ENCODE peak calls at places on chromosomes 5 and 9, in eight cellular contexts. U is lower leg skin, Q is K562, H is A549, A is transverse colon, X is tibial nerve, O is HepG2, C is gastrocnemius medialis. Z is an unnamed sample.

GRCh38 chr5:176176231-176176630 is 62.0 kb upstream of the SIMC1 start:
- DNase-seq in U (no peak), Q (no peak), H (no peak), A (no peak), X (no peak), O (no peak), C (no peak), Z (no peak)

GRCh38 chr9:4290427-4290837 is 9.4 kb downstream of the GLIS3 start:
- DNase-seq in U (no peak), Q (no peak), H (no peak), A (no peak), X (no peak), O (no peak), C (no peak), Z (no peak)

GRCh38 chr5:52947208-52947607 is 41.9 kb upstream of the ITGA2 start:
- DNase-seq in U (no peak), Q (no peak), H (no peak), A (no peak), X (no peak), O (no peak), C (no peak), Z (no peak)

GRCh38 chr9:20623021-20623747 is 885 bp upstream of the MLLT3 start:
- DNase-seq in U (peak; percentile 87), Q (no peak), H (peak; percentile 14), A (peak; percentile 61), X (no peak), O (no peak), C (peak; percentile 7), Z (no peak)

GRCh38 chr5:7849531-7850240 is 1.2 kb downstream of the CFAP90 start:
- DNase-seq in U (peak; percentile 91), Q (no peak), H (no peak), A (no peak), X (no peak), O (peak; percentile 26), C (no peak), Z (no peak)

GRCh38 chr5:125489146-125489545 is 742.7 kb upstream of the ZNF608 start:
- DNase-seq in U (no peak), Q (no peak), H (no peak), A (no peak), X (no peak), O (no peak), C (no peak), Z (no peak)

GRCh38 chr9:114153761-114154596 is 1.4 kb upstream of the COL27A1 start:
- DNase-seq in U (no peak), Q (no peak), H (peak; percentile 71), A (no peak), X (no peak), O (peak; percentile 95), C (no peak), Z (no peak)

GRCh38 chr9:78622131-78622530 is 325.2 kb downstream of the PSAT1 start:
- DNase-seq in U (no peak), Q (no peak), H (no peak), A (no peak), X (no peak), O (no peak), C (no peak), Z (no peak)

GRCh38 chr9:126491256-126491879 is 122.4 kb upstream of the LMX1B start:
- DNase-seq in U (no peak), Q (peak; percentile 65), H (no peak), A (peak; percentile 43), X (no peak), O (peak; percentile 46), C (no peak), Z (peak; percentile 72)

GRCh38 chr5:142048272-142048671 is 35.4 kb upstream of the GNPDA1 start:
- DNase-seq in U (peak; percentile 20), Q (no peak), H (no peak), A (no peak), X (no peak), O (no peak), C (no peak), Z (no peak)

GRCh38 chr5:91225848-91226686 is 157.1 kb downstream of the ARRDC3 start:
- DNase-seq in U (no peak), Q (no peak), H (no peak), A (peak; percentile 53), X (no peak), O (peak; percentile 24), C (no peak), Z (no peak)

GRCh38 chr9:109381011-109381729 is 60.3 kb upstream of the EPB41L4B start:
- DNase-seq in U (no peak), Q (no peak), H (no peak), A (no peak), X (no peak), O (peak; percentile 38), C (no peak), Z (peak; percentile 92)

GRCh38 chr5:149831492-149831891 is 101.4 kb downstream of the PPARGC1B start:
- DNase-seq in U (no peak), Q (no peak), H (peak; percentile 41), A (no peak), X (no peak), O (no peak), C (no peak), Z (no peak)

GRCh38 chr5:41068169-41068568 is 3.0 kb downstream of the MROH2B start:
- DNase-seq in U (no peak), Q (no peak), H (no peak), A (no peak), X (no peak), O (no peak), C (no peak), Z (no peak)

GRCh38 chr5:154470949-154471870 is 6.8 kb downstream of the HAND1 start:
- DNase-seq in U (no peak), Q (no peak), H (no peak), A (no peak), X (no peak), O (no peak), C (no peak), Z (no peak)

GRCh38 chr5:175922192-175922885 is 45.8 kb downstream of the THOC3 start:
- DNase-seq in U (no peak), Q (peak; percentile 4), H (peak; percentile 11), A (no peak), X (no peak), O (peak; percentile 41), C (no peak), Z (peak; percentile 85)

GRCh38 chr5:172173771-172174170 is 14.3 kb downstream of the STK10 start:
- DNase-seq in U (no peak), Q (no peak), H (no peak), A (no peak), X (no peak), O (no peak), C (no peak), Z (peak; percentile 84)

GRCh38 chr9:2159521-2160417 is 144.6 kb downstream of the SMARCA2 start:
- DNase-seq in U (no peak), Q (no peak), H (no peak), A (no peak), X (no peak), O (no peak), C (no peak), Z (no peak)

GRCh38 chr5:60492958-60493357 is 207.0 kb downstream of the DEPDC1B start:
- DNase-seq in U (no peak), Q (no peak), H (peak; percentile 53), A (no peak), X (no peak), O (peak; percentile 85), C (no peak), Z (peak; percentile 12)

GRCh38 chr9:94160594-94161501 is 76.6 kb downstream of the PTPDC1 start:
- DNase-seq in U (no peak), Q (no peak), H (no peak), A (no peak), X (no peak), O (peak; percentile 89), C (no peak), Z (no peak)

GRCh38 chr9:125121156-125121555 is 22.2 kb downstream of the SCAI start:
- DNase-seq in U (no peak), Q (no peak), H (no peak), A (no peak), X (no peak), O (peak; percentile 34), C (no peak), Z (peak; percentile 23)

GRCh38 chr5:172322028-172322965 is 38.7 kb upstream of the UBTD2 start:
- DNase-seq in U (peak; percentile 29), Q (no peak), H (no peak), A (peak; percentile 14), X (no peak), O (peak; percentile 15), C (no peak), Z (no peak)

GRCh38 chr9:130946778-130947617 is 8.0 kb upstream of the FIBCD1 start:
- DNase-seq in U (no peak), Q (peak; percentile 69), H (no peak), A (peak; percentile 82), X (no peak), O (no peak), C (no peak), Z (no peak)

GRCh38 chr9:29625292-29625731 is 2052.0 kb upstream of the C9orf72 start:
- DNase-seq in U (no peak), Q (no peak), H (no peak), A (no peak), X (no peak), O (no peak), C (no peak), Z (no peak)

GRCh38 chr5:96339862-96340261 is 93.2 kb downstream of the PCSK1 start:
- DNase-seq in U (no peak), Q (no peak), H (no peak), A (no peak), X (no peak), O (no peak), C (no peak), Z (no peak)
- TF ChIP-seq POLR2A in U (no peak), Q (no peak), H (no peak), A (no peak), X (no peak), O (no peak), C (no peak), Z (no peak)

GRCh38 chr9:96619491-96620154 is at the start of gene CDC14B:
- DNase-seq in U (peak; percentile 97), Q (peak; percentile 94), H (peak; percentile 90), A (peak; percentile 94), X (peak; percentile 70), O (peak; percentile 92), C (peak; percentile 57), Z (peak; percentile 99)
- TF ChIP-seq POLR2A in U (no peak), Q (no peak), H (peak; percentile 57), A (no peak), X (peak; percentile 28), O (peak; percentile 55), C (no peak), Z (peak; percentile 41)

GRCh38 chr9:6412572-6413364 is at the start of gene UHRF2:
- DNase-seq in U (peak; percentile 100), Q (peak; percentile 89), H (peak; percentile 94), A (peak; percentile 99), X (peak; percentile 98), O (peak; percentile 94), C (peak; percentile 96), Z (peak; percentile 92)
- TF ChIP-seq POLR2A in U (no peak), Q (peak; percentile 69), H (peak; percentile 72), A (peak; percentile 85), X (peak; percentile 85), O (peak; percentile 76), C (peak; percentile 89), Z (peak; percentile 48)

DNA sequence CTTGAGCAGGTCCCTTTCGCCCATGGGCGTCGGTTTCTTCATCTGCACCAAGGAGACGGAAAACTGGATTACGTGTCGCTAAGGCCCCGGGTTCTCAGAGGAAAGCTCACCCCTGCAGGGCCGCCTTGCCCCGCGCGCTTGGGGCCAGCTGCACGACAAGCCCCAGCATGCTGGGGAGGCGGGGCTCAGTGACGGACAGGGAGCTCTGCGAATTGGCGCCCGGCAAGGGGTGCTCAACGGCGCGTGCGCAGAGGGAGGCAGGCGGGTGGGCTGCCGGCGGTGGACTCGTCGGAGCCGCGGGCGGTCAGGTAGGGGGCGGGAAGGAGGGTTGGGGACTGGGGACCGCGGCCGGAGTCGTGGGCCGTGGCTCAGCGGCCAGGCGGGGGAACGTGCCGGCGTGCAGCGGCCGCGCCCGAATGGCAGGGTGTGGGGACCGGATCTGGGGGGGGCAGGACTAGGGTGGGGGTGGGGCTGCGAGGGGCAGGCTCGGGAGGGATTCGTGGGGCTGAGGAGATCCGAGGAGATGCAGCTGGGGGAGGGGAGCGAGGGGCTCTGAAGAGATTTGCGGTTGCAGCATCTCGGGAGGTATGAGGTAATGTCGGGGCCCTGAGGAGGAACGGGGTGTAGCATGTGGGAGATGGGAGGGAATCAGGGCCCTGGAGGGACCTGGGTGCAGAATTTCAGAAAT is at the start of gene TRIM32:
- DNase-seq in U (peak; percentile 97), Q (peak; percentile 97), H (peak; percentile 89), A (peak; percentile 93), X (peak; percentile 82), O (peak; percentile 86), C (peak; percentile 87), Z (peak; percentile 98)
- TF ChIP-seq POLR2A in U (no peak), Q (peak; percentile 62), H (peak; percentile 80), A (peak; percentile 31), X (peak; percentile 41), O (peak; percentile 90), C (peak; percentile 64), Z (peak; percentile 69)

Z was measured in H54.